ENCODE peak calls at places on chromosome 14, in nine cellular contexts. One of them, this sample, is unnamed.
A peak's percentile ranks its signal among the peaks of the same experiment; 100 is the strongest.

GRCh38 chr14:51395361-51395849 is 155.4 kb downstream of the TMX1 start:
- DNase-seq in kidney: peak; percentile 74
- DNase-seq in tibial artery: no peak
- DNase-seq in OCI-LY7: no peak
- DNase-seq in Karpas-422: no peak
- DNase-seq in NCI-H510A: peak; percentile 8
- DNase-seq in GM20000: no peak
- DNase-seq in SW 1271: no peak
- DNase-seq in aorta: no peak
- DNase-seq in this sample: no peak

GRCh38 chr14:56821807-56822615 is 11.7 kb upstream of the OTX2 start:
- DNase-seq in kidney: no peak
- DNase-seq in tibial artery: no peak
- DNase-seq in OCI-LY7: no peak
- DNase-seq in Karpas-422: no peak
- DNase-seq in NCI-H510A: no peak
- DNase-seq in GM20000: no peak
- DNase-seq in SW 1271: no peak
- DNase-seq in aorta: no peak
- DNase-seq in this sample: no peak

GRCh38 chr14:93035917-93036651 is 79.6 kb downstream of the ITPK1 start:
- DNase-seq in kidney: peak; percentile 82
- DNase-seq in tibial artery: no peak
- DNase-seq in OCI-LY7: no peak
- DNase-seq in Karpas-422: no peak
- DNase-seq in NCI-H510A: no peak
- DNase-seq in GM20000: no peak
- DNase-seq in SW 1271: peak; percentile 72
- DNase-seq in aorta: no peak
- DNase-seq in this sample: no peak

GRCh38 chr14:30214014-30214413 is 286.4 kb upstream of the PRKD1 start:
- DNase-seq in kidney: no peak
- DNase-seq in tibial artery: no peak
- DNase-seq in OCI-LY7: no peak
- DNase-seq in Karpas-422: no peak
- DNase-seq in NCI-H510A: no peak
- DNase-seq in GM20000: no peak
- DNase-seq in SW 1271: no peak
- DNase-seq in aorta: no peak
- DNase-seq in this sample: no peak

GRCh38 chr14:51337520-51337919 is 97.5 kb downstream of the TMX1 start:
- DNase-seq in kidney: no peak
- DNase-seq in tibial artery: no peak
- DNase-seq in OCI-LY7: no peak
- DNase-seq in Karpas-422: no peak
- DNase-seq in NCI-H510A: no peak
- DNase-seq in GM20000: no peak
- DNase-seq in SW 1271: no peak
- DNase-seq in aorta: no peak
- DNase-seq in this sample: no peak

GRCh38 chr14:73472182-73473114 is 14.1 kb upstream of the NUMB start:
- DNase-seq in kidney: no peak
- DNase-seq in tibial artery: no peak
- DNase-seq in OCI-LY7: peak; percentile 79
- DNase-seq in Karpas-422: peak; percentile 91
- DNase-seq in NCI-H510A: peak; percentile 26
- DNase-seq in GM20000: peak; percentile 53
- DNase-seq in SW 1271: peak; percentile 77
- DNase-seq in aorta: no peak
- DNase-seq in this sample: peak; percentile 79

GRCh38 chr14:94531187-94531586 is 21.9 kb upstream of the SERPINA12 start:
- DNase-seq in kidney: no peak
- DNase-seq in tibial artery: no peak
- DNase-seq in OCI-LY7: no peak
- DNase-seq in Karpas-422: no peak
- DNase-seq in NCI-H510A: no peak
- DNase-seq in GM20000: no peak
- DNase-seq in SW 1271: no peak
- DNase-seq in aorta: no peak
- DNase-seq in this sample: no peak

GRCh38 chr14:80100681-80101080 is 110.6 kb downstream of the DIO2 start:
- DNase-seq in kidney: peak; percentile 34
- DNase-seq in tibial artery: no peak
- DNase-seq in OCI-LY7: no peak
- DNase-seq in Karpas-422: no peak
- DNase-seq in NCI-H510A: no peak
- DNase-seq in GM20000: no peak
- DNase-seq in SW 1271: no peak
- DNase-seq in aorta: no peak
- DNase-seq in this sample: no peak

GRCh38 chr14:92471919-92472318 is 41.7 kb upstream of the RIN3 start:
- DNase-seq in kidney: no peak
- DNase-seq in tibial artery: no peak
- DNase-seq in OCI-LY7: no peak
- DNase-seq in Karpas-422: no peak
- DNase-seq in NCI-H510A: no peak
- DNase-seq in GM20000: no peak
- DNase-seq in SW 1271: peak; percentile 77
- DNase-seq in aorta: no peak
- DNase-seq in this sample: no peak

GRCh38 chr14:23435540-23436326 is at the start of gene MYH7:
- DNase-seq in kidney: no peak
- DNase-seq in tibial artery: peak; percentile 52
- DNase-seq in OCI-LY7: no peak
- DNase-seq in Karpas-422: no peak
- DNase-seq in NCI-H510A: no peak
- DNase-seq in GM20000: no peak
- DNase-seq in SW 1271: no peak
- DNase-seq in aorta: no peak
- DNase-seq in this sample: no peak

GRCh38 chr14:21219120-21219519 is 50.1 kb downstream of the HNRNPC start:
- DNase-seq in kidney: no peak
- DNase-seq in tibial artery: no peak
- DNase-seq in OCI-LY7: no peak
- DNase-seq in Karpas-422: no peak
- DNase-seq in NCI-H510A: no peak
- DNase-seq in GM20000: no peak
- DNase-seq in SW 1271: no peak
- DNase-seq in aorta: no peak
- DNase-seq in this sample: no peak

GRCh38 chr14:53306267-53306721 is 153.2 kb upstream of the DDHD1 start:
- DNase-seq in kidney: no peak
- DNase-seq in tibial artery: peak; percentile 68
- DNase-seq in OCI-LY7: peak; percentile 40
- DNase-seq in Karpas-422: peak; percentile 77
- DNase-seq in NCI-H510A: no peak
- DNase-seq in GM20000: peak; percentile 55
- DNase-seq in SW 1271: peak; percentile 53
- DNase-seq in aorta: peak; percentile 79
- DNase-seq in this sample: peak; percentile 37

GRCh38 chr14:58560208-58560607 is 77.6 kb upstream of the DACT1 start:
- DNase-seq in kidney: no peak
- DNase-seq in tibial artery: no peak
- DNase-seq in OCI-LY7: no peak
- DNase-seq in Karpas-422: no peak
- DNase-seq in NCI-H510A: no peak
- DNase-seq in GM20000: no peak
- DNase-seq in SW 1271: no peak
- DNase-seq in aorta: no peak
- DNase-seq in this sample: no peak

GRCh38 chr14:21680072-21680471 is 6.5 kb upstream of the OR4E1 start:
- DNase-seq in kidney: no peak
- DNase-seq in tibial artery: no peak
- DNase-seq in OCI-LY7: no peak
- DNase-seq in Karpas-422: no peak
- DNase-seq in NCI-H510A: no peak
- DNase-seq in GM20000: no peak
- DNase-seq in SW 1271: peak; percentile 21
- DNase-seq in aorta: no peak
- DNase-seq in this sample: no peak

GRCh38 chr14:34874386-34875030 is 652 bp downstream of the BAZ1A start:
- DNase-seq in kidney: peak; percentile 88
- DNase-seq in tibial artery: peak; percentile 74
- DNase-seq in OCI-LY7: peak; percentile 70
- DNase-seq in Karpas-422: peak; percentile 85
- DNase-seq in NCI-H510A: peak; percentile 55
- DNase-seq in GM20000: peak; percentile 75
- DNase-seq in SW 1271: peak; percentile 41
- DNase-seq in aorta: peak; percentile 84
- DNase-seq in this sample: peak; percentile 56

GRCh38 chr14:70916300-70916699 is 9.0 kb downstream of the PCNX1 start:
- DNase-seq in kidney: no peak
- DNase-seq in tibial artery: no peak
- DNase-seq in OCI-LY7: no peak
- DNase-seq in Karpas-422: no peak
- DNase-seq in NCI-H510A: no peak
- DNase-seq in GM20000: no peak
- DNase-seq in SW 1271: no peak
- DNase-seq in aorta: no peak
- DNase-seq in this sample: no peak

GRCh38 chr14:77303417-77304156 is 17.1 kb downstream of the POMT2 start:
- DNase-seq in kidney: no peak
- DNase-seq in tibial artery: no peak
- DNase-seq in OCI-LY7: no peak
- DNase-seq in Karpas-422: no peak
- DNase-seq in NCI-H510A: peak; percentile 19
- DNase-seq in GM20000: no peak
- DNase-seq in SW 1271: peak; percentile 87
- DNase-seq in aorta: no peak
- DNase-seq in this sample: no peak

GRCh38 chr14:72780771-72781170 is 113.1 kb downstream of the DPF3 start:
- DNase-seq in kidney: no peak
- DNase-seq in tibial artery: no peak
- DNase-seq in OCI-LY7: no peak
- DNase-seq in Karpas-422: no peak
- DNase-seq in NCI-H510A: no peak
- DNase-seq in GM20000: no peak
- DNase-seq in SW 1271: no peak
- DNase-seq in aorta: no peak
- DNase-seq in this sample: no peak

GRCh38 chr14:90795744-90796143 is 20.5 kb downstream of the TTC7B start:
- DNase-seq in kidney: no peak
- DNase-seq in tibial artery: no peak
- DNase-seq in OCI-LY7: no peak
- DNase-seq in Karpas-422: no peak
- DNase-seq in NCI-H510A: no peak
- DNase-seq in GM20000: no peak
- DNase-seq in SW 1271: peak; percentile 30
- DNase-seq in aorta: no peak
- DNase-seq in this sample: no peak

GRCh38 chr14:63501429-63501828 is 41.7 kb downstream of the PPP2R5E start:
- DNase-seq in kidney: no peak
- DNase-seq in tibial artery: no peak
- DNase-seq in OCI-LY7: no peak
- DNase-seq in Karpas-422: no peak
- DNase-seq in NCI-H510A: no peak
- DNase-seq in GM20000: no peak
- DNase-seq in SW 1271: no peak
- DNase-seq in aorta: no peak
- DNase-seq in this sample: no peak

GRCh38 chr14:105398726-105399440 is 545 bp downstream of the TEX22 start:
- DNase-seq in kidney: no peak
- DNase-seq in tibial artery: no peak
- DNase-seq in OCI-LY7: peak; percentile 67
- DNase-seq in Karpas-422: peak; percentile 93
- DNase-seq in NCI-H510A: peak; percentile 46
- DNase-seq in GM20000: no peak
- DNase-seq in SW 1271: no peak
- DNase-seq in aorta: no peak
- DNase-seq in this sample: peak; percentile 71

GRCh38 chr14:89807151-89807550 is 147.4 kb downstream of the EFCAB11 start:
- DNase-seq in kidney: no peak
- DNase-seq in tibial artery: no peak
- DNase-seq in OCI-LY7: no peak
- DNase-seq in Karpas-422: no peak
- DNase-seq in NCI-H510A: no peak
- DNase-seq in GM20000: no peak
- DNase-seq in SW 1271: no peak
- DNase-seq in aorta: no peak
- DNase-seq in this sample: no peak

GRCh38 chr14:68395585-68395984 is 397.3 kb downstream of the ZFP36L1 start:
- DNase-seq in kidney: no peak
- DNase-seq in tibial artery: peak; percentile 81
- DNase-seq in OCI-LY7: no peak
- DNase-seq in Karpas-422: no peak
- DNase-seq in NCI-H510A: no peak
- DNase-seq in GM20000: no peak
- DNase-seq in SW 1271: no peak
- DNase-seq in aorta: no peak
- DNase-seq in this sample: no peak

GRCh38 chr14:105299654-105300541 is 903 bp downstream of the BRF1 start:
- DNase-seq in kidney: no peak
- DNase-seq in tibial artery: no peak
- DNase-seq in OCI-LY7: no peak
- DNase-seq in Karpas-422: peak; percentile 48
- DNase-seq in NCI-H510A: no peak
- DNase-seq in GM20000: peak; percentile 35
- DNase-seq in SW 1271: peak; percentile 22
- DNase-seq in aorta: peak; percentile 88
- DNase-seq in this sample: peak; percentile 21

GRCh38 chr14:25358330-25358729 is 308.4 kb upstream of the STXBP6 start:
- DNase-seq in kidney: no peak
- DNase-seq in tibial artery: no peak
- DNase-seq in OCI-LY7: no peak
- DNase-seq in Karpas-422: no peak
- DNase-seq in NCI-H510A: no peak
- DNase-seq in GM20000: no peak
- DNase-seq in SW 1271: no peak
- DNase-seq in aorta: no peak
- DNase-seq in this sample: no peak

GRCh38 chr14:104749111-104749649 is 3.8 kb upstream of the SIVA1 start:
- DNase-seq in kidney: peak; percentile 91
- DNase-seq in tibial artery: peak; percentile 89
- DNase-seq in OCI-LY7: peak; percentile 43
- DNase-seq in Karpas-422: no peak
- DNase-seq in NCI-H510A: no peak
- DNase-seq in GM20000: no peak
- DNase-seq in SW 1271: no peak
- DNase-seq in aorta: no peak
- DNase-seq in this sample: no peak

GRCh38 chr14:80393766-80394165 is 182.5 kb upstream of the DIO2 start:
- DNase-seq in kidney: no peak
- DNase-seq in tibial artery: no peak
- DNase-seq in OCI-LY7: no peak
- DNase-seq in Karpas-422: no peak
- DNase-seq in NCI-H510A: no peak
- DNase-seq in GM20000: no peak
- DNase-seq in SW 1271: no peak
- DNase-seq in aorta: no peak
- DNase-seq in this sample: no peak

GRCh38 chr14:23347406-23348296 is 5.0 kb downstream of the SLC22A17 start:
- DNase-seq in kidney: no peak
- DNase-seq in tibial artery: no peak
- DNase-seq in OCI-LY7: no peak
- DNase-seq in Karpas-422: no peak
- DNase-seq in NCI-H510A: no peak
- DNase-seq in GM20000: peak; percentile 22
- DNase-seq in SW 1271: no peak
- DNase-seq in aorta: no peak
- DNase-seq in this sample: no peak

GRCh38 chr14:38098074-38098846 is 109.4 kb upstream of the SSTR1 start:
- DNase-seq in kidney: no peak
- DNase-seq in tibial artery: no peak
- DNase-seq in OCI-LY7: no peak
- DNase-seq in Karpas-422: no peak
- DNase-seq in NCI-H510A: no peak
- DNase-seq in GM20000: no peak
- DNase-seq in SW 1271: peak; percentile 66
- DNase-seq in aorta: no peak
- DNase-seq in this sample: no peak

GRCh38 chr14:61475316-61475715 is 153.9 kb downstream of the PRKCH start:
- DNase-seq in kidney: no peak
- DNase-seq in tibial artery: no peak
- DNase-seq in OCI-LY7: peak; percentile 91
- DNase-seq in Karpas-422: peak; percentile 95
- DNase-seq in NCI-H510A: peak; percentile 34
- DNase-seq in GM20000: peak; percentile 54
- DNase-seq in SW 1271: peak; percentile 74
- DNase-seq in aorta: no peak
- DNase-seq in this sample: peak; percentile 71

GRCh38 chr14:73787760-73788508 is 63.7 kb upstream of the PTGR2 start:
- DNase-seq in kidney: no peak
- DNase-seq in tibial artery: no peak
- DNase-seq in OCI-LY7: peak; percentile 41
- DNase-seq in Karpas-422: peak; percentile 63
- DNase-seq in NCI-H510A: no peak
- DNase-seq in GM20000: peak; percentile 72
- DNase-seq in SW 1271: no peak
- DNase-seq in aorta: peak; percentile 49
- DNase-seq in this sample: peak; percentile 29